ENCODE peak calls at places on chromosomes 1 and 21, in ten cellular contexts. One of them, this sample, is unnamed.

GRCh38 chr1:228013322-228014234 is 6.8 kb downstream of the WNT3A start:
- DNase-seq in kidney epithelial cell: no peak
- DNase-seq in left lung: peak; percentile 82
- DNase-seq in prostate gland: peak; percentile 85
- DNase-seq in foreskin fibroblast: no peak
- DNase-seq in PC-3: peak; percentile 77
- DNase-seq in heart right ventricle: peak; percentile 11
- DNase-seq in IMR-90: no peak
- DNase-seq in tibial artery: no peak
- DNase-seq in bronchial epithelial cell: peak; percentile 84
- DNase-seq in this sample: peak; percentile 98

GRCh38 chr1:213820362-213821149 is 167.2 kb upstream of the PROX1 start:
- DNase-seq in heart right ventricle: no peak
- DNase-seq in bronchial epithelial cell: no peak
- DNase-seq in IMR-90: no peak
- DNase-seq in kidney epithelial cell: no peak
- DNase-seq in foreskin fibroblast: no peak
- DNase-seq in PC-3: no peak
- DNase-seq in left lung: no peak
- DNase-seq in tibial artery: no peak
- DNase-seq in prostate gland: no peak
- DNase-seq in this sample: peak; percentile 55

GRCh38 chr1:231460614-231461013 is 38.5 kb upstream of the EGLN1 start:
- DNase-seq in tibial artery: no peak
- DNase-seq in left lung: no peak
- DNase-seq in bronchial epithelial cell: no peak
- DNase-seq in kidney epithelial cell: peak; percentile 41
- DNase-seq in foreskin fibroblast: no peak
- DNase-seq in IMR-90: no peak
- DNase-seq in heart right ventricle: no peak
- DNase-seq in PC-3: no peak
- DNase-seq in prostate gland: no peak
- DNase-seq in this sample: no peak

GRCh38 chr1:232655041-232655745 is 25.3 kb upstream of the SIPA1L2 start:
- DNase-seq in IMR-90: no peak
- DNase-seq in prostate gland: no peak
- DNase-seq in PC-3: peak; percentile 81
- DNase-seq in foreskin fibroblast: no peak
- DNase-seq in bronchial epithelial cell: peak; percentile 46
- DNase-seq in heart right ventricle: no peak
- DNase-seq in left lung: no peak
- DNase-seq in kidney epithelial cell: peak; percentile 5
- DNase-seq in tibial artery: no peak
- DNase-seq in this sample: no peak

GRCh38 chr1:32539584-32540571 is 651 bp downstream of the ZBTB8A start:
- DNase-seq in foreskin fibroblast: peak; percentile 45
- DNase-seq in bronchial epithelial cell: peak; percentile 42
- DNase-seq in heart right ventricle: peak; percentile 38
- DNase-seq in left lung: peak; percentile 80
- DNase-seq in tibial artery: peak; percentile 24
- DNase-seq in kidney epithelial cell: no peak
- DNase-seq in IMR-90: peak; percentile 54
- DNase-seq in PC-3: peak; percentile 50
- DNase-seq in prostate gland: peak; percentile 6
- DNase-seq in this sample: peak; percentile 44

GRCh38 chr1:95730986-95731385 is 497.0 kb downstream of the RWDD3 start:
- DNase-seq in bronchial epithelial cell: peak; percentile 94
- DNase-seq in foreskin fibroblast: no peak
- DNase-seq in left lung: no peak
- DNase-seq in IMR-90: no peak
- DNase-seq in prostate gland: no peak
- DNase-seq in tibial artery: no peak
- DNase-seq in heart right ventricle: no peak
- DNase-seq in PC-3: peak; percentile 6
- DNase-seq in kidney epithelial cell: no peak
- DNase-seq in this sample: peak; percentile 54

GRCh38 chr1:88063605-88064004 is 620.5 kb upstream of the PKN2 start:
- DNase-seq in foreskin fibroblast: no peak
- DNase-seq in PC-3: peak; percentile 67
- DNase-seq in left lung: no peak
- DNase-seq in kidney epithelial cell: no peak
- DNase-seq in prostate gland: no peak
- DNase-seq in IMR-90: peak; percentile 14
- DNase-seq in bronchial epithelial cell: peak; percentile 33
- DNase-seq in tibial artery: no peak
- DNase-seq in heart right ventricle: no peak
- DNase-seq in this sample: no peak

GRCh38 chr1:88777604-88778149 is 93.6 kb downstream of the PKN2 start:
- DNase-seq in tibial artery: no peak
- DNase-seq in prostate gland: no peak
- DNase-seq in bronchial epithelial cell: no peak
- DNase-seq in IMR-90: no peak
- DNase-seq in PC-3: no peak
- DNase-seq in heart right ventricle: no peak
- DNase-seq in foreskin fibroblast: no peak
- DNase-seq in kidney epithelial cell: no peak
- DNase-seq in left lung: no peak
- DNase-seq in this sample: no peak

GRCh38 chr1:154141240-154141639 is 13.6 kb downstream of the NUP210L start:
- DNase-seq in bronchial epithelial cell: no peak
- DNase-seq in PC-3: peak; percentile 37
- DNase-seq in heart right ventricle: no peak
- DNase-seq in kidney epithelial cell: no peak
- DNase-seq in tibial artery: no peak
- DNase-seq in IMR-90: peak; percentile 51
- DNase-seq in left lung: no peak
- DNase-seq in foreskin fibroblast: no peak
- DNase-seq in prostate gland: peak; percentile 68
- DNase-seq in this sample: no peak

GRCh38 chr1:154142358-154142757 is 12.5 kb downstream of the NUP210L start:
- DNase-seq in kidney epithelial cell: no peak
- DNase-seq in heart right ventricle: no peak
- DNase-seq in prostate gland: peak; percentile 10
- DNase-seq in IMR-90: no peak
- DNase-seq in left lung: no peak
- DNase-seq in tibial artery: no peak
- DNase-seq in PC-3: no peak
- DNase-seq in bronchial epithelial cell: no peak
- DNase-seq in foreskin fibroblast: no peak
- DNase-seq in this sample: no peak

GRCh38 chr1:154148787-154149186 is 6.1 kb downstream of the NUP210L start:
- DNase-seq in tibial artery: no peak
- DNase-seq in prostate gland: no peak
- DNase-seq in IMR-90: peak; percentile 47
- DNase-seq in left lung: no peak
- DNase-seq in foreskin fibroblast: peak; percentile 29
- DNase-seq in bronchial epithelial cell: peak; percentile 21
- DNase-seq in heart right ventricle: no peak
- DNase-seq in PC-3: peak; percentile 28
- DNase-seq in kidney epithelial cell: no peak
- DNase-seq in this sample: no peak

GRCh38 chr1:154151311-154151710 is 3.6 kb downstream of the NUP210L start:
- DNase-seq in bronchial epithelial cell: no peak
- DNase-seq in IMR-90: peak; percentile 26
- DNase-seq in heart right ventricle: no peak
- DNase-seq in left lung: no peak
- DNase-seq in kidney epithelial cell: no peak
- DNase-seq in tibial artery: no peak
- DNase-seq in foreskin fibroblast: peak; percentile 42
- DNase-seq in PC-3: no peak
- DNase-seq in prostate gland: no peak
- DNase-seq in this sample: peak; percentile 44

GRCh38 chr1:154145986-154146385 is 8.9 kb downstream of the NUP210L start:
- DNase-seq in left lung: no peak
- DNase-seq in kidney epithelial cell: no peak
- DNase-seq in tibial artery: no peak
- DNase-seq in foreskin fibroblast: no peak
- DNase-seq in prostate gland: no peak
- DNase-seq in IMR-90: no peak
- DNase-seq in PC-3: peak; percentile 34
- DNase-seq in heart right ventricle: no peak
- DNase-seq in bronchial epithelial cell: no peak
- DNase-seq in this sample: peak; percentile 26
- TF ChIP-seq CTCF in left lung: no peak
- TF ChIP-seq CTCF in kidney epithelial cell: peak; percentile 37
- TF ChIP-seq CTCF in tibial artery: no peak
- TF ChIP-seq CTCF in foreskin fibroblast: peak; percentile 10
- TF ChIP-seq CTCF in prostate gland: peak; percentile 8
- TF ChIP-seq CTCF in IMR-90: peak; percentile 35
- TF ChIP-seq CTCF in PC-3: peak; percentile 75
- TF ChIP-seq CTCF in heart right ventricle: no peak
- TF ChIP-seq CTCF in bronchial epithelial cell: peak; percentile 10
- TF ChIP-seq CTCF in this sample: no peak

GRCh38 chr21:40511976-40512375 is 335.0 kb downstream of the DSCAM start:
- DNase-seq in heart right ventricle: no peak
- DNase-seq in IMR-90: no peak
- DNase-seq in PC-3: peak; percentile 71
- DNase-seq in tibial artery: no peak
- DNase-seq in kidney epithelial cell: no peak
- DNase-seq in left lung: no peak
- DNase-seq in foreskin fibroblast: no peak
- DNase-seq in bronchial epithelial cell: peak; percentile 81
- DNase-seq in prostate gland: no peak
- DNase-seq in this sample: peak; percentile 9

GRCh38 chr21:40507978-40508377 is 339.0 kb downstream of the DSCAM start:
- DNase-seq in kidney epithelial cell: no peak
- DNase-seq in foreskin fibroblast: no peak
- DNase-seq in bronchial epithelial cell: peak; percentile 88
- DNase-seq in IMR-90: peak; percentile 4
- DNase-seq in tibial artery: no peak
- DNase-seq in left lung: no peak
- DNase-seq in heart right ventricle: no peak
- DNase-seq in prostate gland: no peak
- DNase-seq in PC-3: peak; percentile 87
- DNase-seq in this sample: peak; percentile 63

GRCh38 chr21:40516336-40516735 is 330.6 kb downstream of the DSCAM start:
- DNase-seq in PC-3: no peak
- DNase-seq in left lung: no peak
- DNase-seq in bronchial epithelial cell: no peak
- DNase-seq in prostate gland: no peak
- DNase-seq in kidney epithelial cell: no peak
- DNase-seq in IMR-90: no peak
- DNase-seq in foreskin fibroblast: no peak
- DNase-seq in tibial artery: peak; percentile 51
- DNase-seq in heart right ventricle: no peak
- DNase-seq in this sample: no peak

GRCh38 chr21:40512590-40512989 is 334.4 kb downstream of the DSCAM start:
- DNase-seq in heart right ventricle: no peak
- DNase-seq in prostate gland: no peak
- DNase-seq in IMR-90: no peak
- DNase-seq in kidney epithelial cell: no peak
- DNase-seq in tibial artery: no peak
- DNase-seq in left lung: no peak
- DNase-seq in bronchial epithelial cell: no peak
- DNase-seq in PC-3: peak; percentile 45
- DNase-seq in foreskin fibroblast: no peak
- DNase-seq in this sample: peak; percentile 18
- TF ChIP-seq CTCF in heart right ventricle: peak; percentile 31
- TF ChIP-seq CTCF in prostate gland: peak; percentile 41
- TF ChIP-seq CTCF in IMR-90: no peak
- TF ChIP-seq CTCF in kidney epithelial cell: peak; percentile 49
- TF ChIP-seq CTCF in tibial artery: no peak
- TF ChIP-seq CTCF in left lung: peak; percentile 22
- TF ChIP-seq CTCF in bronchial epithelial cell: peak; percentile 37
- TF ChIP-seq CTCF in PC-3: peak; percentile 73
- TF ChIP-seq CTCF in foreskin fibroblast: peak; percentile 11
- TF ChIP-seq CTCF in this sample: peak; percentile 49

GRCh38 chr1:172381981-172382380 is 38.5 kb upstream of the C1orf105 start:
- DNase-seq in IMR-90: peak; percentile 28
- DNase-seq in tibial artery: no peak
- DNase-seq in bronchial epithelial cell: no peak
- DNase-seq in prostate gland: no peak
- DNase-seq in PC-3: no peak
- DNase-seq in kidney epithelial cell: no peak
- DNase-seq in heart right ventricle: no peak
- DNase-seq in foreskin fibroblast: no peak
- DNase-seq in left lung: no peak
- DNase-seq in this sample: no peak

GRCh38 chr1:172378109-172378755 is 42.3 kb upstream of the C1orf105 start:
- DNase-seq in left lung: no peak
- DNase-seq in IMR-90: no peak
- DNase-seq in prostate gland: no peak
- DNase-seq in foreskin fibroblast: no peak
- DNase-seq in bronchial epithelial cell: no peak
- DNase-seq in PC-3: no peak
- DNase-seq in heart right ventricle: no peak
- DNase-seq in kidney epithelial cell: no peak
- DNase-seq in tibial artery: no peak
- DNase-seq in this sample: no peak

GRCh38 chr1:172382406-172382805 is 38.1 kb upstream of the C1orf105 start:
- DNase-seq in kidney epithelial cell: no peak
- DNase-seq in left lung: no peak
- DNase-seq in foreskin fibroblast: no peak
- DNase-seq in bronchial epithelial cell: no peak
- DNase-seq in tibial artery: no peak
- DNase-seq in IMR-90: no peak
- DNase-seq in heart right ventricle: no peak
- DNase-seq in prostate gland: no peak
- DNase-seq in PC-3: no peak
- DNase-seq in this sample: no peak

GRCh38 chr1:172382949-172383348 is 37.5 kb upstream of the C1orf105 start:
- DNase-seq in prostate gland: no peak
- DNase-seq in IMR-90: no peak
- DNase-seq in bronchial epithelial cell: no peak
- DNase-seq in foreskin fibroblast: no peak
- DNase-seq in heart right ventricle: no peak
- DNase-seq in tibial artery: no peak
- DNase-seq in PC-3: no peak
- DNase-seq in kidney epithelial cell: no peak
- DNase-seq in left lung: no peak
- DNase-seq in this sample: no peak

DNA sequence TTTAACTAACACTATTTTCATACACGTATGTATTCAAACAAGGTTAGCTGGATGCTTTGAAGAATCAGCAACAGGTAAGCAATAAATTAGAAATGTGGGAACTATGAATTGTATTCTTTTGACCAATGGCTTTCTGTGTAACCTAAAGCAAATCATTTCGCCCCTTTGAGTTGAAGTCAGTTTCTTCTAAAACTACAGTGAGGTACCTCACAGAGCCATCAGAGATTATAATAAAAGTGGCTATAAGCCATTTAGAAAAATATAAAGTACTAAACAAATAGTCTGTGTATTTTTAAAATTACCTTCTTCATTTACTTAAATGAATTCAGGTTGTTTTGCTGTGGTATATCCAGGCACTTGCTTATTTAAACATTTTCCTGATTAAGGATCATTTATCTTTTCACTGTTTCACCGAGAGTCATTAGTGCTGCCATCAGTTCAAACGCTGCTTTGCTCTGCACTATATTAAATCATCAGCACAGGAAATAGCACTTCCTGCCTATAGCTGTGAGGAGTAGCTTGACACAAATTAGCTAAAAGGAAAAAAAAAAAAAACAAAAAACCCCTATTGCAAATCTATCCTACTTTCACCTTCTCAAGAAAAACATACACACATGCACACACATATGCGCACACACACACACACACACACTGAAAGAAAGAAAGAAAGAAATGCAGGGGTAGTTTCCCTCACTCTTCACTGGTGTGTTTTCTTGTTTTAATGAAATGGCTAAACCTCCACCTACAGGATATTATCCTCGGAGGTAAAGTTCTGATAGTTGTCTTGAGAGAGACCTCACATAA is 39.8 kb upstream of the C1orf105 start:
- DNase-seq in PC-3: no peak
- DNase-seq in heart right ventricle: no peak
- DNase-seq in bronchial epithelial cell: no peak
- DNase-seq in foreskin fibroblast: no peak
- DNase-seq in tibial artery: no peak
- DNase-seq in kidney epithelial cell: no peak
- DNase-seq in prostate gland: no peak
- DNase-seq in IMR-90: no peak
- DNase-seq in left lung: no peak
- DNase-seq in this sample: no peak
- TF ChIP-seq CTCF in PC-3: no peak
- TF ChIP-seq CTCF in heart right ventricle: no peak
- TF ChIP-seq CTCF in bronchial epithelial cell: no peak
- TF ChIP-seq CTCF in foreskin fibroblast: no peak
- TF ChIP-seq CTCF in tibial artery: no peak
- TF ChIP-seq CTCF in kidney epithelial cell: no peak
- TF ChIP-seq CTCF in prostate gland: no peak
- TF ChIP-seq CTCF in IMR-90: no peak
- TF ChIP-seq CTCF in left lung: no peak
- TF ChIP-seq CTCF in this sample: no peak

GRCh38 chr1:113109908-113110554 is 37.0 kb downstream of the LRIG2 start:
- DNase-seq in heart right ventricle: no peak
- DNase-seq in left lung: no peak
- DNase-seq in tibial artery: peak; percentile 22
- DNase-seq in kidney epithelial cell: no peak
- DNase-seq in IMR-90: peak; percentile 98
- DNase-seq in prostate gland: peak; percentile 49
- DNase-seq in foreskin fibroblast: peak; percentile 90
- DNase-seq in PC-3: peak; percentile 81
- DNase-seq in bronchial epithelial cell: peak; percentile 49
- DNase-seq in this sample: peak; percentile 62
- TF ChIP-seq CTCF in heart right ventricle: no peak
- TF ChIP-seq CTCF in left lung: no peak
- TF ChIP-seq CTCF in tibial artery: no peak
- TF ChIP-seq CTCF in kidney epithelial cell: no peak
- TF ChIP-seq CTCF in IMR-90: peak; percentile 41
- TF ChIP-seq CTCF in prostate gland: peak; percentile 23
- TF ChIP-seq CTCF in foreskin fibroblast: peak; percentile 25
- TF ChIP-seq CTCF in PC-3: peak; percentile 56
- TF ChIP-seq CTCF in bronchial epithelial cell: no peak
- TF ChIP-seq CTCF in this sample: no peak